ENCODE peak calls at places on chromosomes 5 and 9, in five cellular contexts. C is kidney, E is NCI-H1436, T is T1000, H is activated T-helper 1 cell treated with Interleukin-2 at 50 U/mL for 16 hours. F is an unnamed sample.

GRCh38 chr9:11457809-11458785 is 845.3 kb upstream of the PTPRD start:
- DNase-seq in T (no peak), H (no peak), E (peak; percentile 27), C (no peak), F (no peak)

GRCh38 chr5:176579323-176579722 is 30.2 kb downstream of the CDHR2 start:
- DNase-seq in C (no peak), E (no peak), T (no peak), H (no peak), F (no peak)

GRCh38 chr5:157269165-157269671 is 3.3 kb downstream of the CYFIP2 start:
- DNase-seq in H (no peak), T (no peak), C (no peak), E (no peak), F (no peak)

GRCh38 chr5:107431998-107432397 is 238.7 kb downstream of the EFNA5 start:
- DNase-seq in E (no peak), H (no peak), C (no peak), T (no peak), F (no peak)

GRCh38 chr5:158769702-158770101 is 330.0 kb downstream of the EBF1 start:
- DNase-seq in H (no peak), C (no peak), E (no peak), T (no peak), F (no peak)

GRCh38 chr5:57676228-57677098 is 193.9 kb upstream of the ACTBL2 start:
- DNase-seq in C (no peak), H (no peak), T (no peak), E (no peak), F (no peak)

GRCh38 chr9:80931163-80931562 is 758.2 kb downstream of the TLE1 start:
- DNase-seq in T (no peak), C (no peak), E (no peak), H (no peak), F (no peak)

GRCh38 chr5:132203464-132203818 is 24.2 kb downstream of the P4HA2 start:
- DNase-seq in E (no peak), C (no peak), H (no peak), T (no peak), F (no peak)

GRCh38 chr9:98866435-98867108 is 59.1 kb downstream of the GALNT12 start:
- DNase-seq in T (no peak), C (no peak), H (no peak), E (no peak), F (no peak)

GRCh38 chr9:3916984-3917383 is 382.9 kb downstream of the GLIS3 start:
- DNase-seq in C (no peak), T (no peak), E (no peak), H (no peak), F (no peak)

GRCh38 chr5:123429993-123430392 is 6.8 kb upstream of the CEP120 start:
- DNase-seq in E (no peak), T (no peak), H (no peak), C (no peak), F (no peak)

GRCh38 chr5:154937186-154937717 is 759 bp downstream of the GEMIN5 start:
- DNase-seq in C (no peak), T (no peak), E (no peak), H (no peak), F (no peak)

GRCh38 chr9:127541865-127542264 is 70.2 kb upstream of the STXBP1 start:
- DNase-seq in C (no peak), H (no peak), T (peak; percentile 13), E (no peak), F (no peak)

GRCh38 chr9:22469928-22470544 is 23.4 kb downstream of the DMRTA1 start:
- DNase-seq in T (no peak), H (no peak), E (peak; percentile 47), C (no peak), F (peak; percentile 52)

GRCh38 chr9:122107291-122107805 is 14.2 kb upstream of the TTLL11 start:
- DNase-seq in C (no peak), H (no peak), T (no peak), E (no peak), F (no peak)

GRCh38 chr9:130239741-130240241 is 25.8 kb upstream of the HMCN2 start:
- DNase-seq in H (no peak), C (peak; percentile 90), E (no peak), T (no peak), F (no peak)

GRCh38 chr9:132074736-132075135 is 4.9 kb downstream of the MED27 start:
- DNase-seq in E (no peak), H (no peak), T (no peak), C (no peak), F (no peak)

GRCh38 chr5:7638456-7638855 is 212.5 kb downstream of the CFAP90 start:
- DNase-seq in H (no peak), T (no peak), C (no peak), E (no peak), F (no peak)

GRCh38 chr5:139273572-139274264 is 19.8 kb upstream of the MATR3 start:
- DNase-seq in C (peak; percentile 96), T (peak; percentile 83), E (peak; percentile 49), H (peak; percentile 79), F (no peak)

GRCh38 chr5:119368238-119368630 is 12.4 kb downstream of the TNFAIP8 start:
- DNase-seq in T (no peak), C (no peak), H (peak; percentile 32), E (no peak), F (no peak)

GRCh38 chr5:96037128-96037527 is 75.5 kb upstream of the ELL2 start:
- DNase-seq in E (no peak), H (no peak), T (no peak), C (no peak), F (no peak)

F was measured in NCI-H2107.